ENCODE peak calls at places on chromosomes 3 and 15, in five cellular contexts. G, Q, S, T and A are unnamed samples.
A peak's percentile ranks its signal among the peaks of the same experiment; 100 is the strongest.

GRCh38 chr15:39834256-39834655 is 51.6 kb upstream of the FSIP1 start:
- DNase-seq in G (no peak), Q (no peak), S (no peak), T (no peak), A (no peak)

GRCh38 chr3:18234717-18235335 is 190.3 kb downstream of the SATB1 start:
- DNase-seq in G (no peak), Q (no peak), S (no peak), T (no peak), A (peak; percentile 46)

GRCh38 chr15:72532991-72533601 is 59.0 kb downstream of the ARIH1 start:
- DNase-seq in G (no peak), Q (no peak), S (no peak), T (no peak), A (no peak)

GRCh38 chr3:181941250-181941649 is 229.5 kb downstream of the SOX2 start:
- DNase-seq in G (no peak), Q (no peak), S (no peak), T (no peak), A (no peak)

GRCh38 chr3:134406331-134407246 is 32.3 kb upstream of the AMOTL2 start:
- DNase-seq in G (peak; percentile 60), Q (peak; percentile 72), S (peak; percentile 81), T (no peak), A (peak; percentile 82)

GRCh38 chr15:31353931-31354330 is 27.3 kb downstream of the KLF13 start:
- DNase-seq in G (peak; percentile 73), Q (peak; percentile 55), S (peak; percentile 80), T (no peak), A (no peak)

GRCh38 chr3:24185738-24186384 is 240.8 kb downstream of the NR1D2 start:
- DNase-seq in G (no peak), Q (peak; percentile 58), S (peak; percentile 19), T (peak; percentile 46), A (peak; percentile 46)

GRCh38 chr3:171055336-171056178 is 29.0 kb upstream of the SLC2A2 start:
- DNase-seq in G (no peak), Q (no peak), S (no peak), T (no peak), A (no peak)

GRCh38 chr15:25860885-25861866 is 2.0 kb downstream of the ATP10A start:
- DNase-seq in G (no peak), Q (no peak), S (no peak), T (no peak), A (no peak)

GRCh38 chr15:25800761-25801515 is 62.2 kb downstream of the ATP10A start:
- DNase-seq in G (no peak), Q (no peak), S (no peak), T (no peak), A (no peak)

GRCh38 chr15:44537728-44538240 is 837 bp downstream of the EIF3J start:
- DNase-seq in G (no peak), Q (no peak), S (no peak), T (peak; percentile 19), A (no peak)

GRCh38 chr3:55622733-55623132 is 135.6 kb upstream of the WNT5A start:
- DNase-seq in G (no peak), Q (no peak), S (no peak), T (no peak), A (no peak)

GRCh38 chr3:196273655-196274054 is 13.9 kb downstream of the PCYT1A start:
- DNase-seq in G (no peak), Q (no peak), S (no peak), T (no peak), A (peak; percentile 22)

GRCh38 chr15:62748175-62748574 is 294.4 kb upstream of the TPM1 start:
- DNase-seq in G (no peak), Q (no peak), S (no peak), T (no peak), A (no peak)

GRCh38 chr3:195302436-195302835 is 31.5 kb upstream of the XXYLT1 start:
- DNase-seq in G (no peak), Q (no peak), S (no peak), T (no peak), A (no peak)

GRCh38 chr3:165624761-165625160 is 212.5 kb downstream of the BCHE start:
- DNase-seq in G (no peak), Q (no peak), S (no peak), T (no peak), A (no peak)

GRCh38 chr15:25019434-25019833 is 64.6 kb downstream of the SNRPN start:
- DNase-seq in G (no peak), Q (no peak), S (no peak), T (no peak), A (no peak)

GRCh38 chr3:114627760-114628159 is 333.9 kb downstream of the TIGIT start:
- DNase-seq in G (no peak), Q (peak; percentile 65), S (no peak), T (no peak), A (peak; percentile 49)

GRCh38 chr3:171260430-171260829 is 199.8 kb downstream of the TNIK start:
- DNase-seq in G (no peak), Q (no peak), S (no peak), T (no peak), A (no peak)

GRCh38 chr3:29932662-29933316 is 651.9 kb downstream of the RBMS3 start:
- DNase-seq in G (no peak), Q (no peak), S (no peak), T (no peak), A (no peak)

GRCh38 chr3:182795383-182795782 is 2.1 kb downstream of the ATP11B start:
- DNase-seq in G (no peak), Q (no peak), S (no peak), T (peak; percentile 27), A (no peak)

GRCh38 chr15:65819563-65819960 is 27.5 kb upstream of the DENND4A start:
- DNase-seq in G (no peak), Q (no peak), S (no peak), T (no peak), A (no peak)

GRCh38 chr3:164190566-164190965 is 887.7 kb downstream of the SI start:
- DNase-seq in G (no peak), Q (no peak), S (no peak), T (no peak), A (no peak)

GRCh38 chr3:133271491-133271890 is 128.4 kb upstream of the BFSP2 start:
- DNase-seq in G (no peak), Q (no peak), S (no peak), T (no peak), A (no peak)

GRCh38 chr3:8964436-8965370 is 1.4 kb upstream of the RAD18 start:
- DNase-seq in G (no peak), Q (no peak), S (no peak), T (peak; percentile 81), A (no peak)

GRCh38 chr3:34881026-34881425 is 758.3 kb upstream of the ARPP21 start:
- DNase-seq in G (no peak), Q (no peak), S (no peak), T (no peak), A (no peak)

GRCh38 chr3:71891483-71891882 is 106.5 kb upstream of the PROK2 start:
- DNase-seq in G (no peak), Q (no peak), S (no peak), T (no peak), A (no peak)

GRCh38 chr3:132342615-132343014 is 25.4 kb downstream of the ACP3 start:
- DNase-seq in G (no peak), Q (no peak), S (no peak), T (no peak), A (no peak)

GRCh38 chr15:91655891-91656290 is 197.6 kb upstream of the SLCO3A1 start:
- DNase-seq in G (no peak), Q (no peak), S (no peak), T (no peak), A (no peak)

GRCh38 chr15:56042982-56043980 is 49.9 kb upstream of the NEDD4 start:
- DNase-seq in G (no peak), Q (no peak), S (no peak), T (no peak), A (no peak)

GRCh38 chr3:45008117-45008516 is 18.0 kb upstream of the CLEC3B start:
- DNase-seq in G (no peak), Q (no peak), S (no peak), T (no peak), A (no peak)

GRCh38 chr3:177893321-177893720 is 642.9 kb upstream of the KCNMB2 start:
- DNase-seq in G (no peak), Q (no peak), S (no peak), T (no peak), A (no peak)

GRCh38 chr3:99850608-99851007 is 32.9 kb downstream of the CMSS1 start:
- DNase-seq in G (no peak), Q (no peak), S (no peak), T (no peak), A (no peak)

GRCh38 chr3:119237299-119237698 is 3.4 kb downstream of the B4GALT4 start:
- DNase-seq in G (no peak), Q (no peak), S (no peak), T (no peak), A (no peak)

GRCh38 chr3:45544024-45544718 is 50.4 kb upstream of the LIMD1 start:
- DNase-seq in G (no peak), Q (no peak), S (peak; percentile 10), T (no peak), A (no peak)